ENCODE peak calls at places on chromosomes 4 and X, in four cellular contexts. Q, C, L and B are unnamed samples.

GRCh38 chrX:10231461-10231860 is 74.7 kb downstream of the CLCN4 start:
- DNase-seq in Q (no peak), C (no peak), L (no peak), B (no peak)

GRCh38 chr4:85776579-85776978 is 301.6 kb downstream of the ARHGAP24 start:
- DNase-seq in Q (no peak), C (no peak), L (no peak), B (no peak)

GRCh38 chr4:20319785-20320184 is 68.1 kb downstream of the SLIT2 start:
- DNase-seq in Q (no peak), C (no peak), L (no peak), B (no peak)

GRCh38 chrX:12672362-12673106 is 118.7 kb upstream of the PRPS2 start:
- DNase-seq in Q (no peak), C (no peak), L (no peak), B (no peak)

GRCh38 chrX:120140293-120140981 is 18.0 kb upstream of the RHOXF2 start:
- DNase-seq in Q (no peak), C (no peak), L (no peak), B (no peak)

GRCh38 chr4:28636971-28637370 is 1776.3 kb downstream of the STIM2 start:
- DNase-seq in Q (no peak), C (no peak), L (no peak), B (no peak)

GRCh38 chr4:89101256-89102161 is 9.8 kb upstream of the TIGD2 start:
- DNase-seq in Q (no peak), C (no peak), L (no peak), B (no peak)

GRCh38 chrX:20438871-20439526 is 172.3 kb upstream of the RPS6KA3 start:
- DNase-seq in Q (no peak), C (no peak), L (no peak), B (no peak)

GRCh38 chr4:26589699-26590098 is 5.8 kb downstream of the TBC1D19 start:
- DNase-seq in Q (no peak), C (no peak), L (no peak), B (no peak)

GRCh38 chrX:28133763-28134162 is 152.5 kb upstream of the DCAF8L1 start:
- DNase-seq in Q (no peak), C (no peak), L (no peak), B (no peak)

GRCh38 chr4:172830295-172830764 is 338.3 kb upstream of the GALNT7 start:
- DNase-seq in Q (no peak), C (no peak), L (no peak), B (peak)